ENCODE peak calls at places on chromosomes 13 and 19, in four cellular contexts. S, C, V and G are unnamed samples.

GRCh38 chr13:29428310-29428991 is 167.0 kb downstream of the SLC7A1 start:
- DNase-seq in S (no peak), C (peak; percentile 25), V (peak; percentile 20), G (peak; percentile 57)

GRCh38 chr19:50969413-50969760 is at the start of gene KLK6:
- DNase-seq in S (no peak), C (no peak), V (no peak), G (no peak)

GRCh38 chr19:53130506-53130905 is 2.2 kb downstream of the ZNF415 start:
- DNase-seq in S (no peak), C (no peak), V (no peak), G (peak; percentile 43)

GRCh38 chr13:29499766-29500165 is 95.7 kb downstream of the SLC7A1 start:
- DNase-seq in S (no peak), C (no peak), V (no peak), G (no peak)

GRCh38 chr19:18737337-18737953 is 53.7 kb downstream of the COMP start:
- DNase-seq in S (no peak), C (no peak), V (no peak), G (no peak)

GRCh38 chr13:69010789-69011188 is 1096.8 kb upstream of the ATXN8OS start:
- DNase-seq in S (no peak), C (no peak), V (no peak), G (no peak)

GRCh38 chr19:58361900-58362271 is 665 bp downstream of the ZNF497 start:
- DNase-seq in S (peak; percentile 61), C (no peak), V (peak; percentile 51), G (no peak)

GRCh38 chr19:46499692-46500091 is 4.0 kb upstream of the PNMA8B start:
- DNase-seq in S (no peak), C (no peak), V (no peak), G (no peak)

GRCh38 chr19:944171-944567 is 18.3 kb downstream of the ARID3A start:
- DNase-seq in S (no peak), C (no peak), V (no peak), G (no peak)

GRCh38 chr19:15841875-15842569 is 26.6 kb upstream of the OR10H1 start:
- DNase-seq in S (no peak), C (no peak), V (no peak), G (no peak)

GRCh38 chr13:32142956-32143375 is 111.4 kb downstream of the FRY start:
- DNase-seq in S (no peak), C (peak; percentile 34), V (no peak), G (no peak)

GRCh38 chr19:53906211-53907192 is 2.6 kb upstream of the CACNG7 start:
- DNase-seq in S (peak; percentile 50), C (no peak), V (peak; percentile 30), G (peak; percentile 56)

GRCh38 chr19:17579523-17580244 is 24.2 kb downstream of the COLGALT1 start:
- DNase-seq in S (no peak), C (peak; percentile 87), V (no peak), G (peak; percentile 48)

GRCh38 chr19:29542776-29543175 is 17.0 kb downstream of the VSTM2B start:
- DNase-seq in S (peak; percentile 9), C (no peak), V (no peak), G (no peak)

GRCh38 chr13:46265292-46265691 is 53.6 kb downstream of the LRRC63 start:
- DNase-seq in S (no peak), C (no peak), V (no peak), G (no peak)